ENCODE peak calls at places on chromosome 21, in seven cellular contexts. One of them, this sample, is unnamed.
A peak's percentile ranks its signal among the peaks of the same experiment; 100 is the strongest.

GRCh38 chr21:39142972-39143371 is 40.3 kb downstream of the PSMG1 start:
- DNase-seq in SJSA1: no peak
- DNase-seq in left ventricle myocardium inferior: no peak
- DNase-seq in K562: no peak
- DNase-seq in aorta: no peak
- DNase-seq in mammary epithelial cell: no peak
- DNase-seq in right cardiac atrium: no peak
- DNase-seq in this sample: no peak

GRCh38 chr21:27515676-27516075 is 548.8 kb upstream of the ADAMTS5 start:
- DNase-seq in SJSA1: no peak
- DNase-seq in left ventricle myocardium inferior: no peak
- DNase-seq in K562: no peak
- DNase-seq in aorta: no peak
- DNase-seq in mammary epithelial cell: no peak
- DNase-seq in right cardiac atrium: no peak
- DNase-seq in this sample: no peak

GRCh38 chr21:36964398-36964797 is 2.1 kb downstream of the HLCS start:
- DNase-seq in SJSA1: no peak
- DNase-seq in left ventricle myocardium inferior: no peak
- DNase-seq in K562: peak; percentile 35
- DNase-seq in aorta: no peak
- DNase-seq in mammary epithelial cell: no peak
- DNase-seq in right cardiac atrium: no peak
- DNase-seq in this sample: no peak

GRCh38 chr21:38910390-38911008 is 104.8 kb downstream of the ETS2 start:
- DNase-seq in SJSA1: peak; percentile 31
- DNase-seq in left ventricle myocardium inferior: no peak
- DNase-seq in K562: no peak
- DNase-seq in aorta: no peak
- DNase-seq in mammary epithelial cell: peak; percentile 89
- DNase-seq in right cardiac atrium: no peak
- DNase-seq in this sample: no peak

GRCh38 chr21:38680401-38680800 is 125.3 kb upstream of the ETS2 start:
- DNase-seq in SJSA1: no peak
- DNase-seq in left ventricle myocardium inferior: no peak
- DNase-seq in K562: no peak
- DNase-seq in aorta: no peak
- DNase-seq in mammary epithelial cell: no peak
- DNase-seq in right cardiac atrium: no peak
- DNase-seq in this sample: no peak

GRCh38 chr21:42942244-42942643 is 16.8 kb upstream of the ERVH48-1 start:
- DNase-seq in SJSA1: no peak
- DNase-seq in left ventricle myocardium inferior: no peak
- DNase-seq in K562: no peak
- DNase-seq in aorta: no peak
- DNase-seq in mammary epithelial cell: peak; percentile 72
- DNase-seq in right cardiac atrium: no peak
- DNase-seq in this sample: no peak

GRCh38 chr21:36769051-36769867 is 70.3 kb downstream of the SIM2 start:
- DNase-seq in SJSA1: no peak
- DNase-seq in left ventricle myocardium inferior: no peak
- DNase-seq in K562: no peak
- DNase-seq in aorta: no peak
- DNase-seq in mammary epithelial cell: no peak
- DNase-seq in right cardiac atrium: peak; percentile 62
- DNase-seq in this sample: no peak

GRCh38 chr21:43997766-43998742 is 14.1 kb upstream of the TRAPPC10 start:
- DNase-seq in SJSA1: no peak
- DNase-seq in left ventricle myocardium inferior: no peak
- DNase-seq in K562: no peak
- DNase-seq in aorta: no peak
- DNase-seq in mammary epithelial cell: peak; percentile 11
- DNase-seq in right cardiac atrium: no peak
- DNase-seq in this sample: no peak

GRCh38 chr21:25515484-25516405 is 91.5 kb downstream of the MRPL39 start:
- DNase-seq in SJSA1: no peak
- DNase-seq in left ventricle myocardium inferior: no peak
- DNase-seq in K562: no peak
- DNase-seq in aorta: no peak
- DNase-seq in mammary epithelial cell: no peak
- DNase-seq in right cardiac atrium: no peak
- DNase-seq in this sample: peak; percentile 74

GRCh38 chr21:42997053-42997452 is 22.7 kb downstream of the PKNOX1 start:
- DNase-seq in SJSA1: peak; percentile 77
- DNase-seq in left ventricle myocardium inferior: peak; percentile 60
- DNase-seq in K562: no peak
- DNase-seq in aorta: peak; percentile 85
- DNase-seq in mammary epithelial cell: peak; percentile 41
- DNase-seq in right cardiac atrium: peak; percentile 89
- DNase-seq in this sample: no peak

GRCh38 chr21:42781981-42782722 is 97.2 kb downstream of the WDR4 start:
- DNase-seq in SJSA1: no peak
- DNase-seq in left ventricle myocardium inferior: no peak
- DNase-seq in K562: no peak
- DNase-seq in aorta: no peak
- DNase-seq in mammary epithelial cell: no peak
- DNase-seq in right cardiac atrium: no peak
- DNase-seq in this sample: peak; percentile 31

GRCh38 chr21:27505516-27505915 is 538.6 kb upstream of the ADAMTS5 start:
- DNase-seq in SJSA1: no peak
- DNase-seq in left ventricle myocardium inferior: no peak
- DNase-seq in K562: no peak
- DNase-seq in aorta: no peak
- DNase-seq in mammary epithelial cell: peak; percentile 70
- DNase-seq in right cardiac atrium: no peak
- DNase-seq in this sample: peak; percentile 13

GRCh38 chr21:16572032-16572431 is 842.2 kb downstream of the USP25 start:
- DNase-seq in SJSA1: no peak
- DNase-seq in left ventricle myocardium inferior: no peak
- DNase-seq in K562: no peak
- DNase-seq in aorta: no peak
- DNase-seq in mammary epithelial cell: peak; percentile 19
- DNase-seq in right cardiac atrium: no peak
- DNase-seq in this sample: no peak

GRCh38 chr21:42058631-42059111 is 12.4 kb upstream of the UMODL1 start:
- DNase-seq in SJSA1: no peak
- DNase-seq in left ventricle myocardium inferior: no peak
- DNase-seq in K562: no peak
- DNase-seq in aorta: peak; percentile 75
- DNase-seq in mammary epithelial cell: no peak
- DNase-seq in right cardiac atrium: peak; percentile 13
- DNase-seq in this sample: no peak

GRCh38 chr21:42694751-42695150 is 41.3 kb downstream of the PDE9A start:
- DNase-seq in SJSA1: no peak
- DNase-seq in left ventricle myocardium inferior: no peak
- DNase-seq in K562: no peak
- DNase-seq in aorta: peak; percentile 36
- DNase-seq in mammary epithelial cell: no peak
- DNase-seq in right cardiac atrium: no peak
- DNase-seq in this sample: no peak

GRCh38 chr21:33206771-33207290 is 22.9 kb upstream of the IFNAR2 start:
- DNase-seq in SJSA1: peak; percentile 22
- DNase-seq in left ventricle myocardium inferior: no peak
- DNase-seq in K562: no peak
- DNase-seq in aorta: no peak
- DNase-seq in mammary epithelial cell: no peak
- DNase-seq in right cardiac atrium: no peak
- DNase-seq in this sample: no peak
- H3K4me3 ChIP-seq in SJSA1: no peak overlapping the region
- H3K4me3 ChIP-seq in left ventricle myocardium inferior: no peak overlapping the region
- H3K4me3 ChIP-seq in K562: no peak overlapping the region
- H3K4me3 ChIP-seq in aorta: no peak overlapping the region
- H3K4me3 ChIP-seq in mammary epithelial cell: no peak overlapping the region
- H3K4me3 ChIP-seq in right cardiac atrium: no peak overlapping the region
- H3K4me3 ChIP-seq in this sample: no peak overlapping the region

GRCh38 chr21:30446969-30447368 is 6.9 kb downstream of the KRTAP15-1 start:
- DNase-seq in SJSA1: no peak
- DNase-seq in left ventricle myocardium inferior: no peak
- DNase-seq in K562: no peak
- DNase-seq in aorta: no peak
- DNase-seq in mammary epithelial cell: peak; percentile 35
- DNase-seq in right cardiac atrium: no peak
- DNase-seq in this sample: no peak
- H3K9me3 ChIP-seq in SJSA1: no peaks in the 10 kb centered on the region
- H3K9me3 ChIP-seq in left ventricle myocardium inferior: no peaks in the 10 kb centered on the region
- H3K9me3 ChIP-seq in K562: no peaks in the 10 kb centered on the region
- H3K9me3 ChIP-seq in aorta: no peaks in the 10 kb centered on the region
- H3K9me3 ChIP-seq in mammary epithelial cell: no peaks in the 10 kb centered on the region
- H3K9me3 ChIP-seq in right cardiac atrium: no peaks in the 10 kb centered on the region
- H3K9me3 ChIP-seq in this sample: no peaks in the 10 kb centered on the region

GRCh38 chr21:46229923-46230260 is 1.3 kb upstream of the LSS start:
- DNase-seq in SJSA1: no peak
- DNase-seq in left ventricle myocardium inferior: no peak
- DNase-seq in K562: no peak
- DNase-seq in aorta: no peak
- DNase-seq in mammary epithelial cell: no peak
- DNase-seq in right cardiac atrium: no peak
- DNase-seq in this sample: no peak
- H3K27ac ChIP-seq in SJSA1: no peak overlapping the region
- H3K27ac ChIP-seq in left ventricle myocardium inferior: peak overlapping the region; percentile 95
- H3K27ac ChIP-seq in K562: peak overlapping the region; percentile 90
- H3K27ac ChIP-seq in aorta: no peak overlapping the region
- H3K27ac ChIP-seq in mammary epithelial cell: no peak overlapping the region
- H3K27ac ChIP-seq in right cardiac atrium: no peak overlapping the region
- H3K27ac ChIP-seq in this sample: no peak overlapping the region

DNA sequence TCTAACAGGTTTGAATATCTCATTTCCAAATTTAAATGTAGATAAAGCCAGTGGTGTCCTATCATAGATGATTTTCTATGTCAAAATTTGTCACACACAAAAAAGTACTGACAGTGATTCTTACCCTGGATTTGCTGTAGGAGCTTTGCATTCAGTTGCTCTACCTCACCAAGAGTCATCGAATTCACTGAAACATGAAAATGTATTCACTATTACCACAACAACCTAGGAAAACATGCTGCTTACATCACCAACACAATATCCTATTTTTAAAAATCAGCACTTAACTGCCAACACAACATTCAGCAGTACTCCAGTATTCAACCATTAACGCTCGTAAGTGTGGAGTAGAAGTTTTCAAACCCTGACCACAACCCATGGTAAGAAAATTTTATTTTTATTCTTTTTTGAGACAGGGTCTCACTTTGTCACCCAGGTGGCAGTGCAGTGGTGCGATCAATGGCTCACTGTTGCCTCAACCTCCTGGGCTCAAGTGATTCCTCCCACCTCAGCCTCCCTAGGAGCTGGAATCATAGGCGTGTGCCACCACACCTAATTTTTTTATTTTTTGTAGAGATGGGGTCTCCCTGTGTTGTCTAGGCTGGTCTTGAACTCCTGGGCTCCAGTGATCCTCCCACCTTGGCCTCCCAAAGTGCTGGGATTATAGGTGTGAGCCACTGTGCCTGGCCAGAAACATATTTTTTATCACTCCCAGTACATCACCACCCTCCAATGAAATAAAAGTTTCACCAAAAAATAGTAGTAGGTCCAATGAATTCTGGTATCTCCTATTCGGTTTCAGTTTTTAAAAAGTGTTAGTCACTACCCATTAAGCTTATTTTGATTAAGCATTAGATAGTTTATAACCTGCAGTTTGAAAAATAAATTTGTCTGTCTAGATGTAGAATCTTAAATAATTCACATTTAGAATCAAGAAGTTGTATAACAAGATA is 23.8 kb downstream of the C21orf91 start:
- DNase-seq in SJSA1: no peak
- DNase-seq in left ventricle myocardium inferior: no peak
- DNase-seq in K562: no peak
- DNase-seq in aorta: no peak
- DNase-seq in mammary epithelial cell: no peak
- DNase-seq in right cardiac atrium: no peak
- DNase-seq in this sample: no peak
- H3K4me3 ChIP-seq in SJSA1: no peak overlapping the region
- H3K4me3 ChIP-seq in left ventricle myocardium inferior: no peak overlapping the region
- H3K4me3 ChIP-seq in K562: no peak overlapping the region
- H3K4me3 ChIP-seq in aorta: no peak overlapping the region
- H3K4me3 ChIP-seq in mammary epithelial cell: no peak overlapping the region
- H3K4me3 ChIP-seq in right cardiac atrium: no peak overlapping the region
- H3K4me3 ChIP-seq in this sample: no peak overlapping the region

GRCh38 chr21:24204641-24205040 is 1402.6 kb downstream of the MRPL39 start:
- DNase-seq in SJSA1: no peak
- DNase-seq in left ventricle myocardium inferior: no peak
- DNase-seq in K562: no peak
- DNase-seq in aorta: no peak
- DNase-seq in mammary epithelial cell: no peak
- DNase-seq in right cardiac atrium: no peak
- DNase-seq in this sample: no peak
- H3K9me3 ChIP-seq in SJSA1: peaks cover 3% of the 10 kb centered on the region
- H3K9me3 ChIP-seq in left ventricle myocardium inferior: peaks cover 16% of the 10 kb centered on the region
- H3K9me3 ChIP-seq in K562: no peaks in the 10 kb centered on the region
- H3K9me3 ChIP-seq in aorta: no peaks in the 10 kb centered on the region
- H3K9me3 ChIP-seq in mammary epithelial cell: peaks cover 28% of the 10 kb centered on the region
- H3K9me3 ChIP-seq in right cardiac atrium: no peaks in the 10 kb centered on the region
- H3K9me3 ChIP-seq in this sample: no peaks in the 10 kb centered on the region

GRCh38 chr21:40334159-40334558 is 466.9 kb downstream of the PCP4 start:
- DNase-seq in SJSA1: no peak
- DNase-seq in left ventricle myocardium inferior: no peak
- DNase-seq in K562: no peak
- DNase-seq in aorta: no peak
- DNase-seq in mammary epithelial cell: no peak
- DNase-seq in right cardiac atrium: no peak
- DNase-seq in this sample: no peak
- H3K27ac ChIP-seq in SJSA1: no peak overlapping the region
- H3K27ac ChIP-seq in left ventricle myocardium inferior: no peak overlapping the region
- H3K27ac ChIP-seq in K562: no peak overlapping the region
- H3K27ac ChIP-seq in aorta: no peak overlapping the region
- H3K27ac ChIP-seq in mammary epithelial cell: no peak overlapping the region
- H3K27ac ChIP-seq in right cardiac atrium: no peak overlapping the region
- H3K27ac ChIP-seq in this sample: no peak overlapping the region

GRCh38 chr21:35398366-35398982 is 349.4 kb upstream of the RUNX1 start:
- DNase-seq in SJSA1: no peak
- DNase-seq in left ventricle myocardium inferior: no peak
- DNase-seq in K562: no peak
- DNase-seq in aorta: no peak
- DNase-seq in mammary epithelial cell: peak; percentile 29
- DNase-seq in right cardiac atrium: no peak
- DNase-seq in this sample: peak; percentile 40
- H3K4me3 ChIP-seq in SJSA1: no peak overlapping the region
- H3K4me3 ChIP-seq in left ventricle myocardium inferior: no peak overlapping the region
- H3K4me3 ChIP-seq in K562: no peak overlapping the region
- H3K4me3 ChIP-seq in aorta: no peak overlapping the region
- H3K4me3 ChIP-seq in mammary epithelial cell: no peak overlapping the region
- H3K4me3 ChIP-seq in right cardiac atrium: no peak overlapping the region
- H3K4me3 ChIP-seq in this sample: peak overlapping the region; percentile 11

GRCh38 chr21:15526793-15527192 is 203.0 kb upstream of the USP25 start:
- DNase-seq in SJSA1: no peak
- DNase-seq in left ventricle myocardium inferior: no peak
- DNase-seq in K562: no peak
- DNase-seq in aorta: no peak
- DNase-seq in mammary epithelial cell: no peak
- DNase-seq in right cardiac atrium: no peak
- DNase-seq in this sample: no peak
- H3K9me3 ChIP-seq in SJSA1: no peaks in the 10 kb centered on the region
- H3K9me3 ChIP-seq in left ventricle myocardium inferior: no peaks in the 10 kb centered on the region
- H3K9me3 ChIP-seq in K562: no peaks in the 10 kb centered on the region
- H3K9me3 ChIP-seq in aorta: peaks cover 1% of the 10 kb centered on the region
- H3K9me3 ChIP-seq in mammary epithelial cell: no peaks in the 10 kb centered on the region
- H3K9me3 ChIP-seq in right cardiac atrium: no peaks in the 10 kb centered on the region
- H3K9me3 ChIP-seq in this sample: no peaks in the 10 kb centered on the region

GRCh38 chr21:45040739-45041138 is 33.6 kb upstream of the ADARB1 start:
- DNase-seq in SJSA1: no peak
- DNase-seq in left ventricle myocardium inferior: no peak
- DNase-seq in K562: no peak
- DNase-seq in aorta: no peak
- DNase-seq in mammary epithelial cell: no peak
- DNase-seq in right cardiac atrium: no peak
- DNase-seq in this sample: no peak
- H3K27ac ChIP-seq in SJSA1: no peak overlapping the region
- H3K27ac ChIP-seq in left ventricle myocardium inferior: peak overlapping the region; percentile 50
- H3K27ac ChIP-seq in K562: no peak overlapping the region
- H3K27ac ChIP-seq in aorta: no peak overlapping the region
- H3K27ac ChIP-seq in mammary epithelial cell: no peak overlapping the region
- H3K27ac ChIP-seq in right cardiac atrium: no peak overlapping the region
- H3K27ac ChIP-seq in this sample: no peak overlapping the region

This sample was measured in SJCRH30.